ENCODE peak calls at places on chromosomes 16 and 17, in four cellular contexts. U is hepatocyte, V is astrocyte of the spinal cord, R is HS-27A. Q is an unnamed sample.

GRCh38 chr16:5738586-5738985 is 641.0 kb upstream of the EEF2KMT start:
- DNase-seq in U (peak), R (no peak), V (no peak), Q (no peak)

GRCh38 chr16:63361032-63361624 is 1324.9 kb upstream of the CDH8 start:
- DNase-seq in U (peak), V (peak), R (peak), Q (peak)

GRCh38 chr17:73228748-73229236 is 32.9 kb downstream of the CPSF4L start:
- DNase-seq in V (peak), U (peak), R (peak), Q (peak)

GRCh38 chr17:49924116-49924515 is 44.9 kb upstream of the DLX4 start:
- DNase-seq in U (no peak), V (no peak), R (no peak), Q (no peak)

GRCh38 chr16:27977966-27978365 is 85.5 kb downstream of the GSG1L start:
- DNase-seq in V (no peak), U (no peak), R (no peak), Q (no peak)

GRCh38 chr17:28698253-28698941 is 13.3 kb downstream of the PROCA1 start:
- DNase-seq in R (no peak), U (peak), V (no peak), Q (peak)

GRCh38 chr17:47719411-47720152 is 13.5 kb upstream of the TBX21 start:
- DNase-seq in V (peak), U (no peak), R (peak), Q (no peak)

GRCh38 chr17:44170135-44170498 is 387 bp upstream of the ASB16 start:
- DNase-seq in U (no peak), V (no peak), R (no peak), Q (no peak)

GRCh38 chr16:48295493-48296281 is 48.3 kb upstream of the ABCC11 start:
- DNase-seq in V (no peak), U (no peak), R (no peak), Q (peak)

GRCh38 chr17:15247891-15248529 is 17.1 kb downstream of the PMP22 start:
- DNase-seq in U (no peak), R (no peak), V (no peak), Q (no peak)

GRCh38 chr17:13044713-13045112 is 26.9 kb upstream of the ELAC2 start:
- DNase-seq in U (no peak), V (no peak), R (no peak), Q (no peak)

GRCh38 chr17:73645050-73645871 is 1.0 kb upstream of the SDK2 start:
- DNase-seq in R (no peak), U (peak), V (peak), Q (no peak)

GRCh38 chr17:63530557-63531021 is 7.4 kb downstream of the KCNH6 start:
- DNase-seq in V (no peak), R (no peak), U (no peak), Q (no peak)

GRCh38 chr17:66726846-66727245 is 108.1 kb upstream of the CACNG5 start:
- DNase-seq in U (no peak), R (no peak), V (no peak), Q (no peak)

GRCh38 chr17:48294989-48295892 is 134.8 kb downstream of the SKAP1 start:
- DNase-seq in U (no peak), R (no peak), V (no peak), Q (no peak)

GRCh38 chr17:50719144-50719923 is at the start of gene LUC7L3:
- DNase-seq in R (peak), U (peak), V (peak), Q (peak)

GRCh38 chr17:13640559-13640958 is 38.8 kb upstream of the HS3ST3A1 start:
- DNase-seq in V (no peak), U (no peak), R (no peak), Q (no peak)

GRCh38 chr17:48131216-48131824 is 23.8 kb downstream of the SNX11 start:
- DNase-seq in U (peak), R (peak), V (peak), Q (peak)

GRCh38 chr16:72172105-72173034 is at the start of gene PMFBP1:
- DNase-seq in U (peak), V (peak), R (no peak), Q (peak)

GRCh38 chr16:74455213-74455612 is 33.9 kb upstream of the CLEC18B start:
- DNase-seq in R (no peak), V (peak), U (no peak), Q (no peak)

GRCh38 chr17:75723201-75723930 is 2.1 kb downstream of the ITGB4 start:
- DNase-seq in V (no peak), U (peak), R (no peak), Q (peak)

GRCh38 chr17:75073618-75074047 is 14.1 kb upstream of the SLC16A5 start:
- DNase-seq in V (no peak), R (no peak), U (peak), Q (no peak)

GRCh38 chr17:6623941-6624340 is 16.6 kb downstream of the KIAA0753 start:
- DNase-seq in R (no peak), V (peak), U (no peak), Q (no peak)

GRCh38 chr17:45220079-45220478 is 1.6 kb upstream of the FMNL1 start:
- DNase-seq in U (no peak), V (no peak), R (no peak), Q (no peak)

GRCh38 chr16:84110527-84110926 is 6.2 kb downstream of the MBTPS1 start:
- DNase-seq in R (no peak), U (no peak), V (no peak), Q (no peak)

GRCh38 chr17:39925282-39926134 is 1.9 kb downstream of the ORMDL3 start:
- DNase-seq in R (no peak), U (no peak), V (no peak), Q (no peak)

GRCh38 chr16:66291833-66292232 is 74.7 kb upstream of the CDH5 start:
- DNase-seq in U (no peak), V (no peak), R (no peak), Q (no peak)

GRCh38 chr16:80692270-80692669 is 112.1 kb downstream of the CDYL2 start:
- DNase-seq in U (no peak), V (no peak), R (no peak), Q (no peak)

GRCh38 chr17:56653877-56654276 is 60.4 kb downstream of the NOG start:
- DNase-seq in V (peak), U (peak), R (peak), Q (peak)

GRCh38 chr17:28920191-28920590 is 17.3 kb upstream of the DHRS13 start:
- DNase-seq in V (no peak), R (no peak), U (no peak), Q (no peak)

GRCh38 chr17:44607836-44608690 is 48.2 kb upstream of the MEIOC start:
- DNase-seq in V (peak), R (no peak), U (peak), Q (no peak)

GRCh38 chr17:39152134-39152884 is 872 bp upstream of the PLXDC1 start:
- DNase-seq in R (no peak), V (no peak), U (peak), Q (peak)

GRCh38 chr16:2152695-2153506 is 2.7 kb upstream of the TRAF7 start:
- DNase-seq in U (peak), V (peak), R (no peak), Q (peak)

GRCh38 chr16:4734063-4734729 is at the start of the genes ANKS3 and DNAAF8:
- DNase-seq in R (peak), V (peak), U (peak), Q (peak)

Q was measured in small intestine.